ENCODE peak calls at places on chromosomes 13 and 19, in five cellular contexts. One of them, this sample, is unnamed.
A peak's percentile ranks its signal among the peaks of the same experiment; 100 is the strongest.

GRCh38 chr19:40217921-40218890 is at the start of gene TTC9B:
- DNase-seq in heart left ventricle: no peak
- DNase-seq in ovary: no peak
- DNase-seq in body of pancreas: no peak
- DNase-seq in gastrocnemius medialis: no peak
- DNase-seq in this sample: no peak

GRCh38 chr19:5136060-5136855 is 167.3 kb downstream of the KDM4B start:
- DNase-seq in heart left ventricle: no peak
- DNase-seq in ovary: no peak
- DNase-seq in body of pancreas: no peak
- DNase-seq in gastrocnemius medialis: no peak
- DNase-seq in this sample: no peak

GRCh38 chr13:108220042-108220441 is 1.9 kb downstream of the ABHD13 start:
- DNase-seq in heart left ventricle: no peak
- DNase-seq in ovary: no peak
- DNase-seq in body of pancreas: peak; percentile 49
- DNase-seq in gastrocnemius medialis: no peak
- DNase-seq in this sample: no peak

GRCh38 chr13:62014299-62014698 is 598.6 kb upstream of the PCDH20 start:
- DNase-seq in heart left ventricle: no peak
- DNase-seq in ovary: no peak
- DNase-seq in body of pancreas: no peak
- DNase-seq in gastrocnemius medialis: no peak
- DNase-seq in this sample: no peak

GRCh38 chr13:73303858-73304257 is 245.1 kb downstream of the KLF5 start:
- DNase-seq in heart left ventricle: no peak
- DNase-seq in ovary: no peak
- DNase-seq in body of pancreas: no peak
- DNase-seq in gastrocnemius medialis: no peak
- DNase-seq in this sample: no peak

GRCh38 chr13:111911754-111912452 is 155.0 kb upstream of the SOX1 start:
- DNase-seq in heart left ventricle: no peak
- DNase-seq in ovary: no peak
- DNase-seq in body of pancreas: peak; percentile 5
- DNase-seq in gastrocnemius medialis: no peak
- DNase-seq in this sample: no peak

GRCh38 chr13:66714795-66715194 is 515.3 kb downstream of the PCDH9 start:
- DNase-seq in heart left ventricle: no peak
- DNase-seq in ovary: no peak
- DNase-seq in body of pancreas: no peak
- DNase-seq in gastrocnemius medialis: no peak
- DNase-seq in this sample: no peak

GRCh38 chr13:29707876-29708543 is 112.5 kb upstream of the SLC7A1 start:
- DNase-seq in heart left ventricle: no peak
- DNase-seq in ovary: no peak
- DNase-seq in body of pancreas: peak; percentile 55
- DNase-seq in gastrocnemius medialis: no peak
- DNase-seq in this sample: no peak

GRCh38 chr13:111270765-111271164 is 49.7 kb upstream of the TEX29 start:
- DNase-seq in heart left ventricle: no peak
- DNase-seq in ovary: no peak
- DNase-seq in body of pancreas: no peak
- DNase-seq in gastrocnemius medialis: no peak
- DNase-seq in this sample: no peak

GRCh38 chr13:33184530-33184929 is 101.0 kb downstream of the STARD13 start:
- DNase-seq in heart left ventricle: no peak
- DNase-seq in ovary: no peak
- DNase-seq in body of pancreas: no peak
- DNase-seq in gastrocnemius medialis: no peak
- DNase-seq in this sample: no peak

GRCh38 chr13:33740134-33740538 is 77.8 kb upstream of the RFC3 start:
- DNase-seq in heart left ventricle: no peak
- DNase-seq in ovary: no peak
- DNase-seq in body of pancreas: no peak
- DNase-seq in gastrocnemius medialis: no peak
- DNase-seq in this sample: no peak

GRCh38 chr19:541699-542098 is 2.2 kb upstream of the GZMM start:
- DNase-seq in heart left ventricle: no peak
- DNase-seq in ovary: no peak
- DNase-seq in body of pancreas: no peak
- DNase-seq in gastrocnemius medialis: no peak
- DNase-seq in this sample: no peak

GRCh38 chr13:45331981-45332830 is 8.8 kb downstream of the TPT1 start:
- DNase-seq in heart left ventricle: peak; percentile 54
- DNase-seq in ovary: no peak
- DNase-seq in body of pancreas: no peak
- DNase-seq in gastrocnemius medialis: no peak
- DNase-seq in this sample: no peak
- TF ChIP-seq POLR2A in heart left ventricle: no peak
- TF ChIP-seq POLR2A in ovary: no peak
- TF ChIP-seq POLR2A in body of pancreas: no peak
- TF ChIP-seq POLR2A in gastrocnemius medialis: no peak
- TF ChIP-seq POLR2A in this sample: no peak

GRCh38 chr13:26007774-26008173 is 44.0 kb downstream of the SHISA2 start:
- DNase-seq in heart left ventricle: no peak
- DNase-seq in ovary: no peak
- DNase-seq in body of pancreas: no peak
- DNase-seq in gastrocnemius medialis: no peak
- DNase-seq in this sample: no peak

GRCh38 chr13:26011208-26011573 is 40.6 kb downstream of the SHISA2 start:
- DNase-seq in heart left ventricle: no peak
- DNase-seq in ovary: no peak
- DNase-seq in body of pancreas: no peak
- DNase-seq in gastrocnemius medialis: no peak
- DNase-seq in this sample: no peak

GRCh38 chr13:26010487-26011207 is 41.2 kb downstream of the SHISA2 start:
- DNase-seq in heart left ventricle: no peak
- DNase-seq in ovary: no peak
- DNase-seq in body of pancreas: no peak
- DNase-seq in gastrocnemius medialis: peak; percentile 41
- DNase-seq in this sample: no peak

GRCh38 chr13:26015276-26015934 is 36.4 kb downstream of the SHISA2 start:
- DNase-seq in heart left ventricle: no peak
- DNase-seq in ovary: no peak
- DNase-seq in body of pancreas: no peak
- DNase-seq in gastrocnemius medialis: no peak
- DNase-seq in this sample: no peak

DNA sequence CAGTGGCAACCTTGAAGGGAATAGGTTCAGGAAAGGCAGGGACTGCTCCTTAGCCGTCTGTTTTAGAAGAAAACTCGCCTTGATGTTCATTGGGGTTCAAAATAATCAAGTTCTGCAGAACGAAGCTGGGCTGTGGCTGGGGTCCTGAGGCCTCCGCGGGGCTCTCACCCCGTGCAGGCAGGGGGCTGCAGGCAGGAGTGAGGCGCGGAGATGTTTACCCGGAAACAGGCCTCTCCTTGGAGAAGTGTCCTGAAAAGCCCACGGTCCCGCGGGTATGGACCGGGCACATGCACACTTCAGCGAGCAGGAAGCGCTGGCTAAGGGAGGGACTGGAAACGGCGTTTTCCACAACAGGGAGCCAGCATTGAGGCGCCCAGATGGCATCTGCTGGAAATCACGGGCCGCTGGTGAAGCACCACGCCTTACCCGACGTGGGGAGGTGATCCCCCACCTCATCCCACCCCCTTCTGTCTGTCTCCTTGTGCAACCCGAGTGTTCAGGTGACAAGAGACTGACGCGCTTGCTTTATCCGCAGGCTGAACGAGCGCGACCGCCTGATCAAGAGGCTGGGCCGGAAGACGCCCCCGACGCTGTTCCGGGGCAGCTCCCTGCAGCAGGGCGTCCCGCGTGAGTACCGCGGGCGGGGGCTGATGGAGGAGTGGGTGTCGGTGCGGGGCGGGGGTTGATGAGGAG is 39.7 kb downstream of the SHISA2 start:
- DNase-seq in heart left ventricle: no peak
- DNase-seq in ovary: no peak
- DNase-seq in body of pancreas: no peak
- DNase-seq in gastrocnemius medialis: no peak
- DNase-seq in this sample: no peak
- H3K4me1 ChIP-seq in heart left ventricle: peaks cover 7% of the 10 kb centered on the region
- H3K4me1 ChIP-seq in ovary: no peaks in the 10 kb centered on the region
- H3K4me1 ChIP-seq in body of pancreas: no peaks in the 10 kb centered on the region
- H3K4me1 ChIP-seq in gastrocnemius medialis: peaks cover 18% of the 10 kb centered on the region
- H3K4me1 ChIP-seq in this sample: peaks cover 27% of the 10 kb centered on the region

GRCh38 chr19:12778905-12779161 is 3.5 kb upstream of the HOOK2 start:
- DNase-seq in heart left ventricle: no peak
- DNase-seq in ovary: no peak
- DNase-seq in body of pancreas: no peak
- DNase-seq in gastrocnemius medialis: no peak
- DNase-seq in this sample: no peak
- H3K27me3 ChIP-seq in heart left ventricle: no peaks in the 10 kb centered on the region
- H3K27me3 ChIP-seq in ovary: no peaks in the 10 kb centered on the region
- H3K27me3 ChIP-seq in body of pancreas: no peaks in the 10 kb centered on the region
- H3K27me3 ChIP-seq in gastrocnemius medialis: no peaks in the 10 kb centered on the region
- H3K27me3 ChIP-seq in this sample: no peaks in the 10 kb centered on the region

GRCh38 chr13:40819797-40820315 is 30.4 kb downstream of the SLC25A15 start:
- DNase-seq in heart left ventricle: no peak
- DNase-seq in ovary: no peak
- DNase-seq in body of pancreas: no peak
- DNase-seq in gastrocnemius medialis: no peak
- DNase-seq in this sample: no peak
- TF ChIP-seq POLR2A in heart left ventricle: no peak
- TF ChIP-seq POLR2A in ovary: no peak
- TF ChIP-seq POLR2A in body of pancreas: no peak
- TF ChIP-seq POLR2A in gastrocnemius medialis: no peak
- TF ChIP-seq POLR2A in this sample: no peak

GRCh38 chr19:54395685-54396084 is 19.6 kb upstream of the TTYH1 start:
- DNase-seq in heart left ventricle: no peak
- DNase-seq in ovary: no peak
- DNase-seq in body of pancreas: no peak
- DNase-seq in gastrocnemius medialis: no peak
- DNase-seq in this sample: no peak
- H3K4me1 ChIP-seq in heart left ventricle: no peaks in the 10 kb centered on the region
- H3K4me1 ChIP-seq in ovary: no peaks in the 10 kb centered on the region
- H3K4me1 ChIP-seq in body of pancreas: no peaks in the 10 kb centered on the region
- H3K4me1 ChIP-seq in gastrocnemius medialis: no peaks in the 10 kb centered on the region
- H3K4me1 ChIP-seq in this sample: no peaks in the 10 kb centered on the region

GRCh38 chr13:76148926-76149325 is 512.8 kb downstream of the LMO7 start:
- DNase-seq in heart left ventricle: no peak
- DNase-seq in ovary: no peak
- DNase-seq in body of pancreas: no peak
- DNase-seq in gastrocnemius medialis: no peak
- DNase-seq in this sample: no peak
- H3K27me3 ChIP-seq in heart left ventricle: no peaks in the 10 kb centered on the region
- H3K27me3 ChIP-seq in ovary: no peaks in the 10 kb centered on the region
- H3K27me3 ChIP-seq in body of pancreas: no peaks in the 10 kb centered on the region
- H3K27me3 ChIP-seq in gastrocnemius medialis: no peaks in the 10 kb centered on the region
- H3K27me3 ChIP-seq in this sample: no peaks in the 10 kb centered on the region